ENCODE peak calls at places on chromosomes 11 and 22, in nine cellular contexts. One of them, this sample, is unnamed.

GRCh38 chr11:12148882-12149281 is 38.5 kb downstream of the MICAL2 start:
- DNase-seq in endothelial cell of umbilical vein: no peak
- DNase-seq in right cardiac atrium: no peak
- DNase-seq in mesendoderm: no peak
- DNase-seq in choroid plexus epithelial cell: no peak
- DNase-seq in LNCaP clone FGC: no peak
- DNase-seq in uterus: no peak
- DNase-seq in mucosa of descending colon: no peak
- DNase-seq in effector memory CD4-positive, alpha-beta T cell: no peak
- DNase-seq in this sample: no peak

GRCh38 chr11:87260811-87261210 is 223.1 kb downstream of the TMEM135 start:
- DNase-seq in endothelial cell of umbilical vein: peak
- DNase-seq in right cardiac atrium: no peak
- DNase-seq in mesendoderm: no peak
- DNase-seq in choroid plexus epithelial cell: peak
- DNase-seq in LNCaP clone FGC: no peak
- DNase-seq in uterus: no peak
- DNase-seq in mucosa of descending colon: no peak
- DNase-seq in effector memory CD4-positive, alpha-beta T cell: no peak
- DNase-seq in this sample: no peak

GRCh38 chr11:108718466-108718865 is 53.6 kb downstream of the DDX10 start:
- DNase-seq in endothelial cell of umbilical vein: no peak
- DNase-seq in right cardiac atrium: no peak
- DNase-seq in mesendoderm: no peak
- DNase-seq in choroid plexus epithelial cell: no peak
- DNase-seq in LNCaP clone FGC: no peak
- DNase-seq in uterus: no peak
- DNase-seq in mucosa of descending colon: no peak
- DNase-seq in effector memory CD4-positive, alpha-beta T cell: no peak
- DNase-seq in this sample: no peak

GRCh38 chr11:66327171-66328035 is 8.8 kb downstream of the RIN1 start:
- DNase-seq in endothelial cell of umbilical vein: no peak
- DNase-seq in right cardiac atrium: peak
- DNase-seq in mesendoderm: peak
- DNase-seq in choroid plexus epithelial cell: peak
- DNase-seq in LNCaP clone FGC: no peak
- DNase-seq in uterus: no peak
- DNase-seq in mucosa of descending colon: no peak
- DNase-seq in effector memory CD4-positive, alpha-beta T cell: no peak
- DNase-seq in this sample: no peak

GRCh38 chr11:114059984-114060401 is 482 bp downstream of the ZBTB16 start:
- DNase-seq in endothelial cell of umbilical vein: no peak
- DNase-seq in right cardiac atrium: no peak
- DNase-seq in mesendoderm: no peak
- DNase-seq in choroid plexus epithelial cell: peak
- DNase-seq in LNCaP clone FGC: no peak
- DNase-seq in uterus: peak
- DNase-seq in mucosa of descending colon: peak
- DNase-seq in effector memory CD4-positive, alpha-beta T cell: no peak
- DNase-seq in this sample: no peak

GRCh38 chr11:121717296-121717695 is 264.5 kb upstream of the SORL1-AS1 start:
- DNase-seq in endothelial cell of umbilical vein: no peak
- DNase-seq in right cardiac atrium: no peak
- DNase-seq in mesendoderm: no peak
- DNase-seq in choroid plexus epithelial cell: no peak
- DNase-seq in LNCaP clone FGC: no peak
- DNase-seq in uterus: no peak
- DNase-seq in mucosa of descending colon: no peak
- DNase-seq in effector memory CD4-positive, alpha-beta T cell: no peak
- DNase-seq in this sample: no peak

GRCh38 chr22:46917702-46918101 is 155.3 kb downstream of the TBC1D22A start:
- DNase-seq in endothelial cell of umbilical vein: no peak
- DNase-seq in right cardiac atrium: no peak
- DNase-seq in mesendoderm: no peak
- DNase-seq in choroid plexus epithelial cell: no peak
- DNase-seq in LNCaP clone FGC: no peak
- DNase-seq in uterus: no peak
- DNase-seq in mucosa of descending colon: no peak
- DNase-seq in effector memory CD4-positive, alpha-beta T cell: no peak
- DNase-seq in this sample: no peak

GRCh38 chr11:42338056-42338455 is 878.6 kb upstream of the LRRC4C start:
- DNase-seq in endothelial cell of umbilical vein: no peak
- DNase-seq in right cardiac atrium: no peak
- DNase-seq in mesendoderm: peak
- DNase-seq in choroid plexus epithelial cell: no peak
- DNase-seq in LNCaP clone FGC: no peak
- DNase-seq in uterus: no peak
- DNase-seq in mucosa of descending colon: no peak
- DNase-seq in effector memory CD4-positive, alpha-beta T cell: no peak
- DNase-seq in this sample: no peak

GRCh38 chr22:24768537-24769374 is 5.8 kb downstream of the PIWIL3 start:
- DNase-seq in endothelial cell of umbilical vein: peak
- DNase-seq in right cardiac atrium: peak
- DNase-seq in mesendoderm: peak
- DNase-seq in choroid plexus epithelial cell: peak
- DNase-seq in LNCaP clone FGC: peak
- DNase-seq in uterus: peak
- DNase-seq in mucosa of descending colon: peak
- DNase-seq in effector memory CD4-positive, alpha-beta T cell: no peak
- DNase-seq in this sample: peak

GRCh38 chr22:24161485-24161884 is 19.8 kb upstream of the SUSD2 start:
- DNase-seq in endothelial cell of umbilical vein: no peak
- DNase-seq in right cardiac atrium: no peak
- DNase-seq in mesendoderm: no peak
- DNase-seq in choroid plexus epithelial cell: no peak
- DNase-seq in LNCaP clone FGC: no peak
- DNase-seq in uterus: no peak
- DNase-seq in mucosa of descending colon: no peak
- DNase-seq in effector memory CD4-positive, alpha-beta T cell: no peak
- DNase-seq in this sample: no peak

GRCh38 chr11:111605681-111606080 is 3.4 kb downstream of the SIK2 start:
- DNase-seq in endothelial cell of umbilical vein: no peak
- DNase-seq in right cardiac atrium: no peak
- DNase-seq in mesendoderm: no peak
- DNase-seq in choroid plexus epithelial cell: no peak
- DNase-seq in LNCaP clone FGC: no peak
- DNase-seq in uterus: no peak
- DNase-seq in mucosa of descending colon: no peak
- DNase-seq in effector memory CD4-positive, alpha-beta T cell: no peak
- DNase-seq in this sample: no peak

GRCh38 chr11:102494216-102494615 is 36.3 kb downstream of the MMP7 start:
- DNase-seq in endothelial cell of umbilical vein: peak
- DNase-seq in right cardiac atrium: no peak
- DNase-seq in mesendoderm: no peak
- DNase-seq in choroid plexus epithelial cell: no peak
- DNase-seq in LNCaP clone FGC: peak
- DNase-seq in uterus: no peak
- DNase-seq in mucosa of descending colon: peak
- DNase-seq in effector memory CD4-positive, alpha-beta T cell: no peak
- DNase-seq in this sample: no peak

GRCh38 chr11:120343429-120343828 is 7.2 kb downstream of the ARHGEF12 start:
- DNase-seq in endothelial cell of umbilical vein: no peak
- DNase-seq in right cardiac atrium: no peak
- DNase-seq in mesendoderm: no peak
- DNase-seq in choroid plexus epithelial cell: no peak
- DNase-seq in LNCaP clone FGC: no peak
- DNase-seq in uterus: no peak
- DNase-seq in mucosa of descending colon: no peak
- DNase-seq in effector memory CD4-positive, alpha-beta T cell: no peak
- DNase-seq in this sample: no peak

GRCh38 chr11:117179048-117179999 is 781 bp downstream of the SIDT2 start:
- DNase-seq in endothelial cell of umbilical vein: peak
- DNase-seq in right cardiac atrium: peak
- DNase-seq in mesendoderm: peak
- DNase-seq in choroid plexus epithelial cell: peak
- DNase-seq in LNCaP clone FGC: no peak
- DNase-seq in uterus: no peak
- DNase-seq in mucosa of descending colon: peak
- DNase-seq in effector memory CD4-positive, alpha-beta T cell: peak
- DNase-seq in this sample: peak

GRCh38 chr11:117178210-117179034 is at the start of gene SIDT2:
- DNase-seq in endothelial cell of umbilical vein: peak
- DNase-seq in right cardiac atrium: peak
- DNase-seq in mesendoderm: peak
- DNase-seq in choroid plexus epithelial cell: peak
- DNase-seq in LNCaP clone FGC: peak
- DNase-seq in uterus: peak
- DNase-seq in mucosa of descending colon: peak
- DNase-seq in effector memory CD4-positive, alpha-beta T cell: peak
- DNase-seq in this sample: peak

GRCh38 chr11:117181586-117182550 is 3.3 kb downstream of the SIDT2 start:
- DNase-seq in endothelial cell of umbilical vein: no peak
- DNase-seq in right cardiac atrium: peak
- DNase-seq in mesendoderm: no peak
- DNase-seq in choroid plexus epithelial cell: no peak
- DNase-seq in LNCaP clone FGC: no peak
- DNase-seq in uterus: no peak
- DNase-seq in mucosa of descending colon: peak
- DNase-seq in effector memory CD4-positive, alpha-beta T cell: no peak
- DNase-seq in this sample: no peak

GRCh38 chr11:117180661-117181585 is 2.4 kb downstream of the SIDT2 start:
- DNase-seq in endothelial cell of umbilical vein: peak
- DNase-seq in right cardiac atrium: peak
- DNase-seq in mesendoderm: peak
- DNase-seq in choroid plexus epithelial cell: peak
- DNase-seq in LNCaP clone FGC: no peak
- DNase-seq in uterus: peak
- DNase-seq in mucosa of descending colon: peak
- DNase-seq in effector memory CD4-positive, alpha-beta T cell: peak
- DNase-seq in this sample: no peak

GRCh38 chr11:117180020-117180419 is 1.5 kb downstream of the SIDT2 start:
- DNase-seq in endothelial cell of umbilical vein: no peak
- DNase-seq in right cardiac atrium: no peak
- DNase-seq in mesendoderm: peak
- DNase-seq in choroid plexus epithelial cell: peak
- DNase-seq in LNCaP clone FGC: no peak
- DNase-seq in uterus: no peak
- DNase-seq in mucosa of descending colon: no peak
- DNase-seq in effector memory CD4-positive, alpha-beta T cell: no peak
- DNase-seq in this sample: no peak
- H3K4me3 ChIP-seq in endothelial cell of umbilical vein: peak
- H3K4me3 ChIP-seq in right cardiac atrium: peak
- H3K4me3 ChIP-seq in mesendoderm: no peak
- H3K4me3 ChIP-seq in choroid plexus epithelial cell: peak
- H3K4me3 ChIP-seq in LNCaP clone FGC: peak
- H3K4me3 ChIP-seq in uterus: peak
- H3K4me3 ChIP-seq in mucosa of descending colon: no peak
- H3K4me3 ChIP-seq in effector memory CD4-positive, alpha-beta T cell: peak
- H3K4me3 ChIP-seq in this sample: peak

DNA sequence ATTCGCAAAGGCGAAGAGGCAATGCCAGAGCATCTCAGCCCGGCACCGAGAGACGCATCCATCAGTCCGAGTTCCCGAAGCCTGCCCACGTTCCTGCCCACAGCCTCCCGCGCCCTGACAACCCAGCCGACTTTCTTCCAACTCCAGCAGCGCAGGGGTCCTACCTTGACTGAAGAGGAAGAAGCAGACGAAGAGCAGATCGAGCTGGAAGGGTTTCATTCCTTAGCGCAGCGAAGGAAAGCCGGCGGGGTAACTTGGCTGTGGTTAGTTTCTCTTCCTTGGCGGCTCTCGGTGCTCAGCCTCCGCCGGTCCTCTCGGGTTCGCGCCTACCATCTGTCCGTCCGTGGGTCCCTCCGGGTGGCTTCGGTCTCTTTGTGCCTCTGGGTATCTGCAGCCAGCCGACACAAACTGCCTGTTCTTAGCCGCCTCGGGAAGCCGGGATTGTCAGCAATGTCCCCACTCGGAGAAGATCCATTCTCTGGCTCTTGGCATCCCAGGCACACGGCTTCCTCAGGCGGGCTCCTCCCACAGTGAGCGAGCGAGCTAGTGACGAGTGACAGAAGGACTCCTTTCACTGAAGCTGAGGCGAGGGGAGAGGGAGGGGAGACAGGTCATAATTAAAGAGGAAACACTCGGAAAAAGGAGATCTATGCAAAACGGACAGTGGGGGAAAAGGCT is at the start of gene KIRREL3:
- DNase-seq in endothelial cell of umbilical vein: no peak
- DNase-seq in right cardiac atrium: no peak
- DNase-seq in mesendoderm: peak
- DNase-seq in choroid plexus epithelial cell: no peak
- DNase-seq in LNCaP clone FGC: no peak
- DNase-seq in uterus: no peak
- DNase-seq in mucosa of descending colon: no peak
- DNase-seq in effector memory CD4-positive, alpha-beta T cell: no peak
- DNase-seq in this sample: no peak
- H3K4me3 ChIP-seq in endothelial cell of umbilical vein: no peak
- H3K4me3 ChIP-seq in right cardiac atrium: peak
- H3K4me3 ChIP-seq in mesendoderm: no peak
- H3K4me3 ChIP-seq in choroid plexus epithelial cell: no peak
- H3K4me3 ChIP-seq in LNCaP clone FGC: no peak
- H3K4me3 ChIP-seq in uterus: no peak
- H3K4me3 ChIP-seq in mucosa of descending colon: no peak
- H3K4me3 ChIP-seq in effector memory CD4-positive, alpha-beta T cell: no peak
- H3K4me3 ChIP-seq in this sample: no peak

DNA sequence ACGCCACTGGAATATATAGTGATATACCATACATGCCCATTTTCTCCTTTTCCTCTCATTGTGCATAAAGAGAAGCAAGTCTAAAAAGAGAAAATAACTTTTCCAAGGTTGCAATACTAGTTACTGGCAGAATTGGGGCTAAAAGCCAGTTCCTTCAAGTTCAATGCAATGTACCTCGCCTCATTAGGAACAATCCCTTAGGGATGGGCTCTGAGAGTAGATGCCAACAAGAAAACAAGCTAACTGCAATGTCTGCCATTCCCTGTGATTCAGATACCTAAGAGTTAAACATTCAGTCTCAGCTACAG is 114.3 kb downstream of the RBFOX2 start:
- DNase-seq in endothelial cell of umbilical vein: no peak
- DNase-seq in right cardiac atrium: no peak
- DNase-seq in mesendoderm: no peak
- DNase-seq in choroid plexus epithelial cell: no peak
- DNase-seq in LNCaP clone FGC: no peak
- DNase-seq in uterus: no peak
- DNase-seq in mucosa of descending colon: no peak
- DNase-seq in effector memory CD4-positive, alpha-beta T cell: no peak
- DNase-seq in this sample: no peak
- H3K4me3 ChIP-seq in endothelial cell of umbilical vein: peak
- H3K4me3 ChIP-seq in right cardiac atrium: peak
- H3K4me3 ChIP-seq in mesendoderm: no peak
- H3K4me3 ChIP-seq in choroid plexus epithelial cell: no peak
- H3K4me3 ChIP-seq in LNCaP clone FGC: peak
- H3K4me3 ChIP-seq in uterus: peak
- H3K4me3 ChIP-seq in mucosa of descending colon: no peak
- H3K4me3 ChIP-seq in effector memory CD4-positive, alpha-beta T cell: no peak
- H3K4me3 ChIP-seq in this sample: no peak

DNA sequence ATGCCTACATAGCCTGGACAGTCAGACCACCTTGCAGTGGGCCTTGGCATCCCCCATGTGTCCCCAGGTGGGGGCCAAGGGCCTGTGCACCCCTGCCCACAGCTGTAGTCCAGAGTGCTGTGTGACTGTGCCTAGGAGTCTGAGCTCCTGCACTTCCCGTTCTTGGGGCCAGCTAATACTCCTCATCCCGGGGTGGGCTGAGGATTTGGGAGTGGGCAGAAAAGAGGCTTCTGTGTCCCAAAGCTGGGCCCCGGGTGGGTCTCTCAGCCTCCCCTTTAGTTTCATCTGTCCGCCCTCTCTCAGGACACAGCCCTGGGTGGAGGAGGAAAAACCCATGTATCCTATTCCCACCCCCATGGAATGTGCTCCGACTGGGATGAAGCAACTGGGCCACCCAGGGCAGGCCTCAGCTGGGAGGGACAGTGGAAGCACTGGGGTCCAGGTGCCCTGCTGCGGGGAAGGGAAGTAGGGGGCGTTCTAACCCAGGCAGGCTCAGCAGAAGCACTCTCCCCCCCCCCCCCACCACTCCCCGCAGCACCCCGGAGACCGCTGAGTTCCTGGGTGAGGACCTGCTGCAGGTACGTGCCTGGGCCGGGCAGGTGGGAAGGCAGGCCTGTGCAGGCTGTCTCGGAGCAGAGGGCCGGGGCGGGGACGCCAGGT is 1.3 kb downstream of the SH3BP1 start:
- DNase-seq in endothelial cell of umbilical vein: no peak
- DNase-seq in right cardiac atrium: no peak
- DNase-seq in mesendoderm: no peak
- DNase-seq in choroid plexus epithelial cell: no peak
- DNase-seq in LNCaP clone FGC: no peak
- DNase-seq in uterus: no peak
- DNase-seq in mucosa of descending colon: peak
- DNase-seq in effector memory CD4-positive, alpha-beta T cell: no peak
- DNase-seq in this sample: no peak
- H3K4me3 ChIP-seq in endothelial cell of umbilical vein: no peak
- H3K4me3 ChIP-seq in right cardiac atrium: peak
- H3K4me3 ChIP-seq in mesendoderm: no peak
- H3K4me3 ChIP-seq in choroid plexus epithelial cell: peak
- H3K4me3 ChIP-seq in LNCaP clone FGC: peak
- H3K4me3 ChIP-seq in uterus: peak
- H3K4me3 ChIP-seq in mucosa of descending colon: peak
- H3K4me3 ChIP-seq in effector memory CD4-positive, alpha-beta T cell: peak
- H3K4me3 ChIP-seq in this sample: peak

This sample was measured in CD8-positive, alpha-beta T cell.